ENCODE peak calls at places on chromosomes 5 and 9, in four cellular contexts. J, M, U and I are unnamed samples.

GRCh38 chr5:51517854-51518253 is 134.6 kb downstream of the ISL1 start:
- DNase-seq in U (no peak), M (no peak), J (no peak), I (no peak)

GRCh38 chr5:141778211-141778610 is 96.2 kb upstream of the ARAP3 start:
- DNase-seq in M (no peak), U (peak; percentile 78), J (no peak), I (no peak)

GRCh38 chr5:173053041-173053440 is 3.1 kb upstream of the CREBRF start:
- DNase-seq in J (no peak), M (no peak), U (no peak), I (no peak)

GRCh38 chr9:6739218-6739617 is 18.6 kb upstream of the KDM4C start:
- DNase-seq in J (no peak), M (peak; percentile 36), U (no peak), I (no peak)

GRCh38 chr9:3337515-3337914 is 188.3 kb downstream of the RFX3 start:
- DNase-seq in J (peak; percentile 29), M (no peak), U (no peak), I (no peak)

GRCh38 chr5:4643190-4643589 is 496.9 kb upstream of the ADAMTS16 start:
- DNase-seq in U (no peak), J (no peak), M (no peak), I (no peak)

GRCh38 chr5:32312194-32312681 is 501 bp downstream of the MTMR12 start:
- DNase-seq in U (peak; percentile 70), M (peak; percentile 47), J (no peak), I (peak; percentile 60)

GRCh38 chr5:173814053-173814452 is 74.1 kb upstream of the CPEB4 start:
- DNase-seq in M (no peak), U (no peak), J (no peak), I (no peak)

GRCh38 chr5:19988447-19988846 is 447 bp upstream of the CDH18 start:
- DNase-seq in M (no peak), J (no peak), U (no peak), I (no peak)

GRCh38 chr9:113187935-113188595 is 33.0 kb downstream of the FKBP15 start:
- DNase-seq in M (peak; percentile 22), J (peak; percentile 35), U (no peak), I (no peak)

GRCh38 chr5:133420440-133421301 is 191.7 kb downstream of the FSTL4 start:
- DNase-seq in J (no peak), U (no peak), M (no peak), I (no peak)

GRCh38 chr5:133423618-133424282 is 188.6 kb downstream of the FSTL4 start:
- DNase-seq in U (peak; percentile 86), M (peak; percentile 75), J (peak; percentile 14), I (peak; percentile 75)

GRCh38 chr5:133423031-133423617 is 189.2 kb downstream of the FSTL4 start:
- DNase-seq in U (no peak), M (no peak), J (no peak), I (no peak)

GRCh38 chr5:133421806-133422205 is 190.5 kb downstream of the FSTL4 start:
- DNase-seq in U (no peak), J (no peak), M (no peak), I (no peak)

DNA sequence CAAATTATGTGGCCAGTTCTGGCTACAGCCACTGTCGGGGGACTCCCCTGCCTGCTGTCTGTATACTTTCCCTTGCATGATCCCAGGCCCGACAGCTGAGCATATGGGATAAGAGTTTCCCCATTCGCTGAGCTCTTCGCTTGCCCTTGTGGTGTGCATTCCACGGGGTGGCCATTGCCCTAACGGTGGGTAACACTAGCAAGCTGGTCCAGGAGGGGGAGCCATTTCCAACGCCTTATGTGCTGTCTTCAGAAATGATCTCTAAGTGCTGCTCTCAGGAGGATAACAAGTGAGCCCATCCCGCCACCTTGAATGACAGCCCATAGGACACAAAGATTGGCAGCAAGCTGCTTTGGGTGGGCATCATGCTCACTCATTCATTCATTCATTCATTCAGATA is 190.9 kb downstream of the FSTL4 start:
- DNase-seq in U (no peak), M (peak; percentile 23), J (no peak), I (no peak)
- TF ChIP-seq CTCF in U (peak; percentile 14), M (peak; percentile 17), J (peak; percentile 49), I (no peak)

GRCh38 chr9:69932901-69933300 is 110.7 kb upstream of the MAMDC2 start:
- DNase-seq in J (no peak), U (no peak), M (peak; percentile 13), I (no peak)
- TF ChIP-seq CTCF in J (peak; percentile 57), U (no peak), M (peak; percentile 56), I (no peak)

GRCh38 chr5:55176176-55176818 is 3.3 kb upstream of the CDC20B start:
- DNase-seq in U (peak; percentile 62), M (peak; percentile 73), J (no peak), I (peak; percentile 28)
- TF ChIP-seq CTCF in U (no peak), M (no peak), J (no peak), I (no peak)

GRCh38 chr5:149840226-149840825 is 104.3 kb downstream of the PDE6A start:
- DNase-seq in U (no peak), M (no peak), J (no peak), I (no peak)
- TF ChIP-seq CTCF in U (no peak), M (no peak), J (no peak), I (no peak)

DNA sequence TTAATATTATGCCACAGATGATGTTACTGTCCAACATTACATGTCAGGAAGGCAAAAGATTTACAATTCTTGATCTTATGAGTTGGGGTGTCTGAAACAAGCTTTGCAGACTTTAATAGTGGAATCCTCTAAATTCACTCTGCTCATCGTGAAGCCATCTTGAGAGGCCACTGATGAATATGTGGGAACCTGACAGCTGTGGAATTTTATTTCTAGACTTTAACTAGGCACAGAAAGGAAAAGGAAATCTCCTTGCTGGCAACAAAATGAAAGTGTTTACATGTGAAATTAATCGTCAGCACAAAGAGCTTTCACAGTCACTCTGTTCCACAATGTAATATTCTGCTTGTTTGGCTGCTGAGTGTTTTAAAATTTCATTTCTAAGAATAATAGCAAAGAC is 14.8 kb downstream of the NREP start:
- DNase-seq in U (no peak), J (no peak), M (no peak), I (no peak)
- TF ChIP-seq CTCF in U (no peak), J (no peak), M (no peak), I (no peak)

DNA sequence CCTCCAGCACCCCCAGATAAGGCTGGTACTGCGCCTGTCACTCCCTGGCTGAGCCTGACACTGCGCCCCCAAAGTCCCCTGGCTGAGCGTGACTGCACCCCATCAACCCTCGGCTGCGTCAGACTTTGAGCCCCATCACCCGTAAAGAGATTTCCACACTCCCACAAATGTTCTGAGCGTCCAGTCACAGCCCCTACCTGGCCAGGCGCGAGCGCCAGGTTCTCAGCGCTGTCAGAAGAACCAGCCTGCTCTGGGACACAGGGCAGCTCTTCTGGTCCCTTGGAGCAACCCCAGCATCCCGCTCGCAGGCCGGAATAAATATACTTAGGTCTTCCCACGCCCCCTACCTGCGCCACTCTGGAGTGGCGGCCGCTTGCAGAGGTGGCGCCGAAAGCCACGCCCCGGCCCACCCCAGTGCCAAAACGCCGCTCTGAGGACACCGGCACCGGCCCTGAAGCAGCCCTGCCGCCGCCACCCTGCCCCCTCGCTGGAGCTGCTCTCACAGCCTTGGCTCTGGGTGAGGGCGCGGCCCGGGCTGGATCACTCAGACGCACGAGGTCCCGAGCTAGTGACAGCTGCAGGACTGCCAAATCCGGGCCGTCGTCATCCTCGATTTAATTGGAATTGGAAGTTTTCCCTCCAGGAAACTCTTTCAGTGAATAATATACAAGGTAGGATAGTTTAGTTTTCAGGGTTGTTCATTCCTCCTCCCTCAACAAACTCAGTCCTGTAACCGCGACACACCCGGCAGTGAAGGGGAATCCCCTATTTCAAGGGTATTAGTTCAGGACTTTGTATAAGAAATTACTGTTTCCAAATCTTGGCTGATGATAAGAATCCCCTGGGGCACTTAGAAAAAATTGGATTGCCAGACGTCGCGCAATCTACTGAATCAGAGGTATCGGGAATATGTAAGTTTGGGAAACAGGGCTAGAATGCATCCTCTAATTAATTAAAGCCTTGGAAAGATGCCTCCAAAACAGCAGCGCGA is 1.2 kb upstream of the CEMIP2 start:
- DNase-seq in U (peak; percentile 68), M (peak; percentile 49), J (no peak), I (peak; percentile 74)
- TF ChIP-seq CTCF in U (peak; percentile 18), M (peak; percentile 23), J (no peak), I (no peak)

DNA sequence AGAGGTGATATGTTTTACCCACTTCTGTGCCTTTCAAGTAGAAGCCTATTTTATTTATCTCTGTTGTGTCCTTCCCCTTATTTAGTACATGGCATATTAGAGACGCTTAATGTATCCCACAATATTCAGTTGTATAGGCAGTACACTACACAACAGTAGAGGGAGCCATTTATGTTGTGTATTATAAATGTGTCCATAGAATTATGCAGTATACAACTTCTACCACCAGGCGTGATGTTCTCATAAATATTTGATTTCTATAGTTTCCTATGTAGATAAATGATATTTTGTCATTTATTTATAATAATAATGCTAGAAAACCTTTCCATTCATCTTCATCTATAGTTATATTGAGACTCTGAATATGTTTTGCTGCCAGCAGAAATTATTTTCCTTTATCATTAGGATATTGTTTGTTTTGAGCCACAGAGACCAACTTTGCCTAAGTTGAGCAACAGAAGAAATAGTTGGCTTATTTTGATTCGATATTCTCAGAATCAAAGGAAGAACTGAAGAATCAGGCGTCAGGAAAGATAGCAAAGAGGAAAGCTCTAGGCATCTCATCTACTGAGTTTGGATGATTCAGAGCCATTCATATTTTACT is 81.7 kb downstream of the ADAMTS19 start:
- DNase-seq in U (no peak), J (peak; percentile 12), M (no peak), I (no peak)
- TF ChIP-seq CTCF in U (peak; percentile 37), J (no peak), M (no peak), I (no peak)

DNA sequence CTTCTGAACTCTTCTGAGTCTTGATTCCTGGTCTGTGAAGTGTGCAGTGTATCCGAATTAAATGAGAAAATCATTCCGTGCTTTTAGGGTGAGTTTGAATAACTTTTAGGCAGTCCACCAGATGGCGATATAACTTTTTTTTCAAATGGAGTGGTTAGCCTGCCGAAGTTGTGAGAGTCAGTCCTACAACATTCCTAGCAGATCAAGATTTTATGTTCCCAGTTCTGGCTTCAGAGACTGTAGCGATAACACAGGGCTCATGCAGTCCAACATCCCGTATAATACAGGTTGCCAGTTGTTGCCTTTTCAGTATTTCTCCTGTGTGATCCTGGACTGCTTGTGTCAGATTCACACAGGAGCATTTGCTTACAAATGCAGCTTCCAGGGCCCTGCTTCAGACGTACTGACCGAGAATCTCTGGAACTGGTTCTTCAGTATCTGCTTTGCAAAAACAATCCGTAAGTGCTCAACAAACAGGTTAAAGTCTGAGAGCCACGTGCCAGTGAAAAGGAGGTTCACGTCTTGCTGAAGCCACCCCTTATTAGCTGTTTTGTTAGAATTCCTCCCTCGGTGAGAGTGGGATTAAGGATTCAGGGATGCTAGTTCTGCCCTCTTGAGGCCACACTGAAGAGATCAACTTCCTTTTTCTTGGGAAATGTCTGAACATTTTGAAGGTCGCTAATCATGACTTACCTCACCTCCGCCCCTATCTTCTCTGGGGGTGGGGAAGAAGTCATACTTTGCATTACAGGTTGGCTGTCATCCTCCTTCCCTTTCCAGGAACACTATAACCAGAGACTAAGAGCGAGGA is 22.8 kb downstream of the SMIM3 start:
- DNase-seq in M (peak; percentile 59), J (no peak), U (no peak), I (no peak)
- TF ChIP-seq CTCF in M (peak; percentile 67), J (peak; percentile 27), U (peak; percentile 74), I (no peak)

GRCh38 chr5:179008667-179009066 is 13.5 kb upstream of the GRM6 start:
- DNase-seq in M (no peak), J (no peak), U (no peak), I (no peak)
- TF ChIP-seq CTCF in M (no peak), J (no peak), U (no peak), I (no peak)